ENCODE peak calls at places on chromosome 4, in nine cellular contexts. X is activated CD4-positive, alpha-beta T cell treated with anti-CD3 and anti-CD28 coated beads, Interleukin-2, amount 50 U/mL, for 24 hours; W is stimulated activated CD4-positive, alpha-beta T cell treated with anti-CD3 and anti-CD28 coated beads, Interleukin-1b, Interleukin-23, amount 100 ng/mL, for 24 hours; P is stimulated activated CD8-positive, alpha-beta memory T cell treated with anti-CD3 and anti-CD28 coated beads, Interleukin-7, amount 100 ng/mL, for 24 hours; K is A172; O is HEK293T; F is ureter; A is CD4-positive, CD25-positive, alpha-beta regulatory T cell; Z is NCI-H2081. E is an unnamed sample.

GRCh38 chr4:13126976-13127910 is 356.9 kb downstream of the RAB28 start:
- DNase-seq in A (no peak), K (no peak), W (no peak), Z (no peak), X (no peak), F (no peak), P (no peak), O (no peak), E (no peak)

GRCh38 chr4:18366762-18367358 is 345.3 kb upstream of the LCORL start:
- DNase-seq in P (no peak), W (no peak), F (no peak), A (peak; percentile 34), Z (peak; percentile 23), K (no peak), O (no peak), X (no peak), E (no peak)

GRCh38 chr4:785332-786073 is 40.4 kb downstream of the CPLX1 start:
- DNase-seq in P (no peak), Z (no peak), F (peak; percentile 42), A (no peak), K (no peak), O (no peak), X (no peak), W (no peak), E (no peak)

GRCh38 chr4:176735300-176735699 is 57.4 kb downstream of the VEGFC start:
- DNase-seq in X (no peak), A (no peak), O (no peak), Z (no peak), P (no peak), W (no peak), F (no peak), K (peak; percentile 64), E (no peak)

GRCh38 chr4:10245761-10246160 is 129.2 kb upstream of the WDR1 start:
- DNase-seq in F (peak; percentile 7), A (no peak), Z (no peak), K (no peak), W (no peak), O (no peak), P (no peak), X (no peak), E (no peak)

GRCh38 chr4:8041868-8042267 is 102.2 kb upstream of the AFAP1 start:
- DNase-seq in A (no peak), Z (no peak), F (no peak), K (no peak), O (no peak), X (no peak), P (no peak), W (no peak), E (no peak)

GRCh38 chr4:16883816-16884215 is 14.6 kb downstream of the LDB2 start:
- DNase-seq in F (no peak), P (no peak), W (no peak), O (no peak), Z (no peak), X (no peak), K (no peak), A (no peak), E (no peak)

GRCh38 chr4:70838972-70839536 is 636 bp downstream of the GRSF1 start:
- DNase-seq in O (peak; percentile 51), X (peak; percentile 42), K (no peak), F (peak; percentile 70), W (peak; percentile 57), A (peak; percentile 75), Z (peak; percentile 50), P (peak; percentile 26), E (peak; percentile 39)

GRCh38 chr4:101644516-101644915 is 146.0 kb upstream of the BANK1 start:
- DNase-seq in P (no peak), A (no peak), X (no peak), F (no peak), Z (no peak), O (no peak), W (no peak), K (no peak), E (no peak)

GRCh38 chr4:101102114-101102752 is 245.1 kb downstream of the PPP3CA start:
- DNase-seq in Z (peak; percentile 8), P (no peak), W (no peak), O (no peak), K (peak; percentile 56), X (no peak), A (no peak), F (peak; percentile 58), E (no peak)

GRCh38 chr4:38152305-38152704 is 192.1 kb downstream of the PTTG2 start:
- DNase-seq in P (no peak), X (no peak), O (no peak), F (no peak), W (no peak), Z (no peak), A (no peak), K (no peak), E (no peak)

GRCh38 chr4:99655315-99656081 is 2.1 kb downstream of the C4orf54 start:
- DNase-seq in Z (peak; percentile 48), A (no peak), W (no peak), X (no peak), F (peak; percentile 67), K (peak; percentile 38), O (no peak), P (no peak), E (no peak)

GRCh38 chr4:73021634-73022033 is 47.9 kb downstream of the COX18 start:
- DNase-seq in P (no peak), W (no peak), X (no peak), K (peak; percentile 7), A (peak; percentile 35), O (peak; percentile 32), Z (no peak), F (no peak), E (no peak)

GRCh38 chr4:83121246-83121645 is 6.7 kb upstream of the PLAC8 start:
- DNase-seq in A (no peak), X (no peak), F (no peak), W (no peak), K (no peak), O (no peak), P (no peak), Z (no peak), E (no peak)

GRCh38 chr4:181106410-181106809 is 1136.8 kb upstream of the TENM3 start:
- DNase-seq in P (no peak), Z (no peak), X (no peak), K (no peak), W (no peak), O (no peak), F (no peak), A (no peak), E (no peak)